ENCODE peak calls at places on chromosome 14, in five cellular contexts. F is cardiac muscle cell, L is GM06990, T is uterus, Y is lower lobe of right lung. E is an unnamed sample. For H3K27me3, the result is how much of the 10 kb centered on the place peaks cover.

GRCh38 chr14:49405291-49405690 is 180.9 kb downstream of the RPS29 start:
- DNase-seq in F (no peak), T (no peak), L (no peak), Y (no peak), E (no peak)

GRCh38 chr14:100107236-100107635 is 42.0 kb downstream of the EVL start:
- DNase-seq in Y (peak), T (no peak), F (no peak), L (no peak), E (no peak)

GRCh38 chr14:21118933-21119332 is 18.1 kb downstream of the TMEM253 start:
- DNase-seq in T (no peak), L (no peak), Y (no peak), F (no peak), E (no peak)

GRCh38 chr14:75197338-75197737 is 20.9 kb upstream of the TMED10 start:
- DNase-seq in L (no peak), F (no peak), Y (no peak), T (no peak), E (no peak)

GRCh38 chr14:75286313-75286712 is 7.7 kb downstream of the FOS start:
- DNase-seq in L (no peak), Y (no peak), F (peak), T (no peak), E (no peak)

GRCh38 chr14:95041477-95042020 is 115.8 kb downstream of the DICER1 start:
- DNase-seq in L (no peak), T (no peak), Y (no peak), F (no peak), E (peak)

GRCh38 chr14:57502581-57503254 is 9.1 kb upstream of the CCDC198 start:
- DNase-seq in T (no peak), Y (no peak), L (no peak), F (no peak), E (no peak)

GRCh38 chr14:34302654-34303053 is 159.4 kb downstream of the SPTSSA start:
- DNase-seq in Y (no peak), F (no peak), T (no peak), L (no peak), E (no peak)

GRCh38 chr14:83712730-83713129 is 1817.2 kb upstream of the FLRT2 start:
- DNase-seq in F (no peak), Y (no peak), T (no peak), L (no peak), E (no peak)

GRCh38 chr14:74697543-74697942 is 15.3 kb downstream of the AREL1 start:
- DNase-seq in T (no peak), Y (no peak), F (no peak), L (no peak), E (no peak)

GRCh38 chr14:29637406-29637805 is 290.2 kb downstream of the PRKD1 start:
- DNase-seq in Y (no peak), F (no peak), L (no peak), T (no peak), E (no peak)

GRCh38 chr14:76456200-76456599 is 80.3 kb downstream of the ESRRB start:
- DNase-seq in Y (no peak), L (no peak), F (peak), T (no peak), E (peak)

GRCh38 chr14:23447634-23448353 is 12.3 kb upstream of the MYH7 start:
- DNase-seq in F (no peak), L (no peak), T (no peak), Y (no peak), E (no peak)

GRCh38 chr14:69794791-69795190 is 2.2 kb downstream of the SLC10A1 start:
- DNase-seq in L (no peak), Y (no peak), T (no peak), F (no peak), E (no peak)

GRCh38 chr14:34035934-34036250 is 85.0 kb upstream of the EGLN3 start:
- DNase-seq in T (no peak), F (no peak), L (no peak), Y (no peak), E (no peak)

GRCh38 chr14:24665440-24665991 is 31.5 kb upstream of the GZMB start:
- DNase-seq in F (no peak), L (peak), Y (no peak), T (no peak), E (no peak)

GRCh38 chr14:39015360-39015961 is 87.6 kb downstream of the SEC23A start:
- DNase-seq in F (peak), Y (no peak), T (no peak), L (no peak), E (peak)

GRCh38 chr14:44149597-44149996 is 357.5 kb downstream of the FSCB start:
- DNase-seq in L (no peak), Y (no peak), F (peak), T (no peak), E (peak)

GRCh38 chr14:64878775-64879634 is 702 bp downstream of the SPTB start:
- DNase-seq in L (peak), F (peak), Y (no peak), T (no peak), E (peak)
- H3K4me3 ChIP-seq in L (peak), F (peak), Y (peak), T (peak), E (peak)

DNA sequence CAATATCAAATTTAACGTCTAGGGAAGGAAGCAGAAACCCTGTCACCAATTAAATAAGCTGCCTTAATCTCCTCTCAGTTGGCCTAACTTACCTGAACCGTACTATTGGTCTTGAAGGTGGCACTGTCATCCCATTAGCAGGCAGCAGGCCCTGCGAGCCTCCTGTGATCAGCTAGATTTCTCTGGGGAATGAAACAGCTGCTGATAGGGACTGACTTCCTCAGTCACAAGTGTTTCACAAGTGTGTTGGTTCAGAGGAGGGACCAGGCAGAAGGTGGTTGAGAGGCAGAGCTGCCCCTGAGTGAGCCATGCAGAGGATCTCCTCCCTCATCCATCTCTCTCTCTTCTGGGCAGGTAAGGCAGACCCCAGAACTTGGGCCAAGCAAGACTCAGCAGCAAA is 166.8 kb downstream of the DAD1 start:
- DNase-seq in F (no peak), L (no peak), T (no peak), Y (no peak), E (no peak)
- H3K27me3 ChIP-seq in F (under half), L (under half), T (under half), Y (under half), E (under half)

GRCh38 chr14:103530390-103530789 is 1.4 kb downstream of the TRMT61A start:
- DNase-seq in F (peak), L (no peak), T (no peak), Y (no peak), E (peak)
- H3K4me3 ChIP-seq in F (no peak), L (peak), T (no peak), Y (peak), E (no peak)

DNA sequence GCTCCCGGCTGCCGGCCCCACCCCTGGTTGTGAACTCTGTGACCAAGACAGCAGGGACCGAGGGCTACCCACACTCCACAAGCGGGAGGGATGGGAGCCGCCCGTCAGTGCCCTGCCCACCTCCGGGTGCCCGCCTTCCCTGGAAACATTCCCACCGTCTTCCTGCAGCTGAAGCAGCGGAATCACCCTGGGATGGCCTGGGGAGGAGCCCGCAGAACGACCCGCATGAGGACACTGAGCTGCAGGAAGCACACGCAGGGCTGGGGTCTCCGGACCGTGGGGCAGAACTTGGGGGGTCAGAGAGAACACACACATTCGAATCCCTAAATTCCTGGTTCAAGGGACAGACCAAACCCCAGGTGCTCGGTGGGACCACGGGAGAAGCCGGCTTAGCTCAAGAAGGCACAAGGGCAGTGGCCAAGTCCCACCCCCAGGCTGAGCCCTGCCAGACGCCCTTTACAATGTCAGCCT is 33.5 kb upstream of the C14orf180 start:
- DNase-seq in Y (peak), T (no peak), F (no peak), L (no peak), E (peak)
- H3K27me3 ChIP-seq in Y (under half), T (under half), F (under half), L (under half), E (under half)

GRCh38 chr14:88228519-88229236 is 94.4 kb downstream of the KCNK10 start:
- DNase-seq in Y (no peak), L (no peak), F (no peak), T (no peak), E (no peak)
- H3K4me3 ChIP-seq in Y (no peak), L (no peak), F (no peak), T (no peak), E (no peak)

GRCh38 chr14:88326352-88327103 is 3.5 kb upstream of the KCNK10 start:
- DNase-seq in F (peak), Y (no peak), T (no peak), L (no peak), E (peak)
- H3K27me3 ChIP-seq in F (half or more), Y (half or more), T (under half), L (under half), E (half or more)

DNA sequence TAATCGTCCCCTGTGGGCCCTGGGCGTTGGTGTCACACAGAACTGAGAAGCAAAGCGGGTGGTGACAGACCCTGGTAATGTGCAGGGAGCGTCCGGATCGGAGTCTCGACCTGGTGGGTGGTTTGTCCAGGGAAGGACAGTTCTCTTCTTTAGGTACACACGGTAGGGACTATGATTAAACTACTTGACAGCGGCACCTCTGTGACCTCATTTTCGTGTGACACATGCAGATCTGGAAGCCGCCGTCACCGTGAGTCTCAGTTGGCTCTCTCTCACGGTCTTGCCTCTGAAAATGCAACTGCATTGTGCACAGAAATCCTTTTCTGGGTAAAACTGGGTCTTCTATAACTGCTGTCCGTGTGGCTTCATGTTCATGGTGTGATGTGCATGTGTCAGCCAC is 32.1 kb downstream of the XRCC3 start:
- DNase-seq in Y (no peak), F (no peak), T (no peak), L (no peak), E (no peak)
- H3K4me3 ChIP-seq in Y (no peak), F (no peak), T (no peak), L (no peak), E (no peak)

DNA sequence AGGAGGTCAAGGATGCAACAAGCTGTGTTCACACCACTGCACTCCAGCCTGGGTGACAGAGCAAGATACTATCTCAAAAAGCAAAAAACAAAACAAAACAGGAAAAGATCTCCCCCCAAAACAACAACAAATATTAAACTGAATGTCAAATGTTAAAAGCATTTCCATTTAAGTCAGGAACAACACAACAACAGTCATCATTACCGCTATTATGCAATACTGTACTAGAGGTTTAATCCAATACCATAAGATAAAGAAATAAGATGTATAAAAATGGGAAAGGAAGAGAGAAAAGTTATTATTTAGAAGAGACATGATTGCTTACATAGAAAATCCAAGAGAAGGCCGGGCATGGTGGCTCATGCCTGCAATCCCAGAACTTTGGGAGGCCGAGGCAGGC is 36.6 kb downstream of the FERMT2 start:
- DNase-seq in Y (no peak), T (no peak), L (no peak), F (no peak), E (no peak)
- H3K27me3 ChIP-seq in Y (under half), T (under half), L (under half), F (under half), E (under half)

GRCh38 chr14:54462048-54462447 is 20.9 kb upstream of the CNIH1 start:
- DNase-seq in L (no peak), Y (no peak), F (no peak), T (no peak), E (no peak)
- H3K4me3 ChIP-seq in L (no peak), Y (no peak), F (no peak), T (no peak), E (no peak)

GRCh38 chr14:78302841-78303240 is 132.7 kb downstream of the NRXN3 start:
- DNase-seq in L (no peak), Y (no peak), T (no peak), F (no peak), E (no peak)

GRCh38 chr14:78291958-78292357 is 121.8 kb downstream of the NRXN3 start:
- DNase-seq in Y (no peak), F (no peak), T (no peak), L (no peak), E (no peak)

GRCh38 chr14:78297843-78298242 is 127.7 kb downstream of the NRXN3 start:
- DNase-seq in L (no peak), F (no peak), T (no peak), Y (no peak), E (peak)
- H3K27me3 ChIP-seq in L (under half), F (under half), T (under half), Y (under half), E (under half)

E was measured in H7.